ENCODE peak calls at places on chromosomes 13 and 19, in seven cellular contexts. E, T, Q, V, K, H and G are unnamed samples. For H3K4me1 and H3K9me3, the result is how much of the 10 kb centered on the place peaks cover.

GRCh38 chr19:42074513-42075363 is 1.2 kb upstream of the ZNF574 start:
- DNase-seq in E (no peak), T (no peak), Q (no peak), V (no peak), K (peak), H (no peak), G (no peak)

GRCh38 chr13:106212436-106213010 is 322.9 kb downstream of the EFNB2 start:
- DNase-seq in E (no peak), T (no peak), Q (no peak), V (no peak), K (no peak), H (no peak), G (no peak)

GRCh38 chr13:95153647-95154405 is 147.4 kb downstream of the ABCC4 start:
- DNase-seq in E (no peak), T (no peak), Q (peak), V (no peak), K (no peak), H (no peak), G (no peak)

GRCh38 chr13:91212229-91212628 is 135.3 kb upstream of the MIR17HG start:
- DNase-seq in E (no peak), T (no peak), Q (no peak), V (no peak), K (no peak), H (no peak), G (no peak)

GRCh38 chr19:49224856-49225255 is 67.3 kb downstream of the TRPM4 start:
- DNase-seq in E (no peak), T (no peak), Q (peak), V (no peak), K (no peak), H (no peak), G (peak)

GRCh38 chr19:50601407-50602088 is 33.3 kb upstream of the LRRC4B start:
- DNase-seq in E (no peak), T (no peak), Q (no peak), V (no peak), K (no peak), H (no peak), G (no peak)

GRCh38 chr13:35881360-35881759 is 249.8 kb downstream of the DCLK1 start:
- DNase-seq in E (peak), T (no peak), Q (peak), V (no peak), K (no peak), H (no peak), G (no peak)

GRCh38 chr19:47230122-47230920 is 678 bp downstream of the BBC3 start:
- DNase-seq in E (peak), T (peak), Q (peak), V (peak), K (peak), H (peak), G (no peak)

GRCh38 chr19:2186071-2186846 is 22.5 kb downstream of the DOT1L start:
- DNase-seq in E (peak), T (peak), Q (peak), V (peak), K (peak), H (peak), G (no peak)

GRCh38 chr13:64078480-64078936 is 2662.9 kb upstream of the PCDH20 start:
- DNase-seq in E (no peak), T (no peak), Q (no peak), V (no peak), K (no peak), H (no peak), G (no peak)

GRCh38 chr19:1599460-1599846 is 5.8 kb downstream of the UQCR11 start:
- DNase-seq in E (no peak), T (no peak), Q (no peak), V (no peak), K (no peak), H (no peak), G (peak)

GRCh38 chr13:33728271-33729037 is 89.5 kb upstream of the RFC3 start:
- DNase-seq in E (peak), T (no peak), Q (no peak), V (no peak), K (peak), H (no peak), G (no peak)

GRCh38 chr19:38596057-38596981 is 21.4 kb downstream of the MAP4K1 start:
- DNase-seq in E (peak), T (peak), Q (no peak), V (peak), K (no peak), H (no peak), G (no peak)

GRCh38 chr19:47663911-47664771 is 49.1 kb upstream of the EHD2 start:
- DNase-seq in E (peak), T (peak), Q (peak), V (peak), K (peak), H (peak), G (no peak)

GRCh38 chr13:28137556-28137955 is 789 bp upstream of the PAN3 start:
- DNase-seq in E (no peak), T (no peak), Q (no peak), V (no peak), K (no peak), H (no peak), G (no peak)

GRCh38 chr13:69474286-69474685 is 633.3 kb upstream of the ATXN8OS start:
- DNase-seq in E (no peak), T (no peak), Q (peak), V (no peak), K (no peak), H (no peak), G (no peak)

GRCh38 chr19:38944981-38945506 is 14.3 kb downstream of the MRPS12 start:
- DNase-seq in E (no peak), T (no peak), Q (no peak), V (no peak), K (no peak), H (no peak), G (no peak)

GRCh38 chr19:29715695-29716581 is 877 bp upstream of the C19orf12 start:
- DNase-seq in E (no peak), T (no peak), Q (no peak), V (no peak), K (no peak), H (no peak), G (no peak)

GRCh38 chr13:104372128-104372527 is 1305.9 kb upstream of the SLC10A2 start:
- DNase-seq in E (no peak), T (no peak), Q (no peak), V (no peak), K (no peak), H (no peak), G (no peak)

GRCh38 chr19:55654833-55655647 is at the start of gene U2AF2:
- DNase-seq in E (peak), T (peak), Q (peak), V (peak), K (peak), H (peak), G (peak)

GRCh38 chr13:93505104-93505952 is 278.7 kb downstream of the GPC6 start:
- DNase-seq in E (no peak), T (no peak), Q (peak), V (no peak), K (no peak), H (no peak), G (no peak)

GRCh38 chr19:12833747-12834417 is 497 bp downstream of the RTBDN start:
- DNase-seq in E (no peak), T (no peak), Q (no peak), V (peak), K (no peak), H (no peak), G (no peak)

GRCh38 chr13:51134763-51135365 is 23.8 kb upstream of the C13orf42 start:
- DNase-seq in E (no peak), T (no peak), Q (no peak), V (no peak), K (no peak), H (no peak), G (no peak)

GRCh38 chr19:45336696-45337251 is 3.8 kb upstream of the KLC3 start:
- DNase-seq in E (no peak), T (no peak), Q (no peak), V (no peak), K (no peak), H (no peak), G (no peak)

GRCh38 chr19:5588906-5589676 is 21.3 kb upstream of the TINCR start:
- DNase-seq in E (no peak), T (no peak), Q (no peak), V (no peak), K (no peak), H (no peak), G (no peak)

GRCh38 chr13:66634384-66634783 is 595.8 kb downstream of the PCDH9 start:
- DNase-seq in E (no peak), T (no peak), Q (peak), V (no peak), K (no peak), H (no peak), G (no peak)

GRCh38 chr13:98665638-98665995 is 86.9 kb downstream of the SLC15A1 start:
- DNase-seq in E (no peak), T (no peak), Q (peak), V (no peak), K (no peak), H (no peak), G (no peak)

GRCh38 chr19:7360393-7360984 is 11.8 kb downstream of the ARHGEF18 start:
- DNase-seq in E (no peak), T (no peak), Q (peak), V (no peak), K (no peak), H (peak), G (no peak)

GRCh38 chr13:44906758-44907157 is 82.5 kb downstream of the NUFIP1 start:
- DNase-seq in E (no peak), T (peak), Q (peak), V (no peak), K (no peak), H (peak), G (no peak)

GRCh38 chr13:99218969-99219368 is 18.3 kb downstream of the UBAC2 start:
- DNase-seq in E (no peak), T (no peak), Q (no peak), V (no peak), K (no peak), H (no peak), G (no peak)

GRCh38 chr19:54451331-54451871 is 2.4 kb downstream of the LENG8 start:
- DNase-seq in E (no peak), T (no peak), Q (peak), V (no peak), K (no peak), H (no peak), G (no peak)

GRCh38 chr19:10317045-10317856 is 1.4 kb upstream of the FDX2 start:
- DNase-seq in E (no peak), T (no peak), Q (no peak), V (no peak), K (no peak), H (no peak), G (no peak)

GRCh38 chr13:111066544-111066943 is 48.6 kb upstream of the ARHGEF7 start:
- DNase-seq in E (peak), T (no peak), Q (no peak), V (no peak), K (no peak), H (no peak), G (no peak)

GRCh38 chr19:45069056-45069455 is 7.2 kb downstream of the ZNF296 start:
- DNase-seq in E (no peak), T (no peak), Q (peak), V (no peak), K (peak), H (no peak), G (no peak)

GRCh38 chr19:55435020-55435419 is 8.1 kb downstream of the SHISA7 start:
- DNase-seq in E (no peak), T (no peak), Q (no peak), V (no peak), K (no peak), H (no peak), G (no peak)

GRCh38 chr19:2049741-2050348 is 1.2 kb downstream of the MKNK2 start:
- DNase-seq in E (peak), T (peak), Q (peak), V (peak), K (peak), H (peak), G (peak)

GRCh38 chr13:107231941-107232340 is 664.0 kb upstream of the ARGLU1 start:
- DNase-seq in E (no peak), T (no peak), Q (no peak), V (no peak), K (no peak), H (no peak), G (no peak)

GRCh38 chr13:24187185-24187584 is 26.7 kb downstream of the SPATA13 start:
- DNase-seq in E (no peak), T (no peak), Q (peak), V (no peak), K (no peak), H (no peak), G (no peak)

GRCh38 chr19:33390908-33391630 is 17.6 kb downstream of the CEBPG start:
- DNase-seq in E (no peak), T (no peak), Q (no peak), V (no peak), K (no peak), H (no peak), G (peak)

GRCh38 chr19:33393286-33394005 is 19.9 kb downstream of the CEBPG start:
- DNase-seq in E (no peak), T (no peak), Q (no peak), V (no peak), K (no peak), H (peak), G (peak)

GRCh38 chr19:33391631-33392249 is 18.2 kb downstream of the CEBPG start:
- DNase-seq in E (no peak), T (no peak), Q (no peak), V (no peak), K (no peak), H (no peak), G (peak)

GRCh38 chr19:33394006-33394722 is 20.7 kb downstream of the CEBPG start:
- DNase-seq in E (peak), T (peak), Q (peak), V (peak), K (no peak), H (peak), G (peak)

DNA sequence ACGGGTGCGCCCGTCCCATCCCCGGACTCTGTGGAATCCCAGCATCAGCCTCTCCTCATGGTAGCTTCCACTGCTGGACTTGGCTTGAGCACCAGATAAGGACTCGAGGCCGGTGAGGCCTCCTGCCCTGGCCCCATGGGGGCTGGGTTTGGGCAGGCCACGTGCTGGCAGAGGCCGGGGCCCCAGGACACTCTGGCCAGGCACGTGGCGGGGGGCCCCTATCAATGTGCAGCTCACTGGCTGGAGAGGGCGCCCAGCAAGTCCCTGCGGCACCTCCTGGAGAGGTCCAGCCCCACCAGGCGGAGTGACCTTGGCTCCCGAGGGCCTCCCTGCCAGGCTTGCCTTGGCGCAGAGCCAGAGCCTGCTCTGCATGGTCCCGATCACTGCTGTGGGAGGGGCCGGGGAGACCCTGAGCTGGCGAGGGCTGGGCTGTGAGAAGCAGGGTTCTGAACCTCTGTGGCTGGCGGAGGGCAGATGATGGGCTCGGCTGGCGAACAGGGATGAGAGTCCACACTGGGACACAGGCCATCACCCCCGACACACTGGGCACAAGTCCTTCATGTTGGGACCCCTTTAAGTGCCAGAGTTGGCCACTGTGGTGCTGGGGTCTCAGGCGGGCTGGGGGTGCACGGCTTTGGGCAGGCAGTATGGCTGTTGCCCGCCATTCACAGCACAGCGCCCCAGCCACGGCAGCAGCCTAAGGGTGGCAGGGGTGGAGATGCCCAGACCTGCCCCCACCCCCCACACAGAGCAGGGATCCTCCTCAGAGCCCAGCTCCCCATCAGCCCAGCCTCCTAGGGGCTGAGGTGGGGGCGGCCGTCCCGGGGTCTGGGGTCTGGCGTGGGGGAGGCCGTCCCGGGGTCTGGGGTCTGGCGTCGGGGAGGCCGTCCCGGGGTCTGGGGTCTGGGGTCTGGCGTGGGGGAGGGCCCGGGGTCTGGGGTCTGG is 19.1 kb downstream of the CEBPG start:
- DNase-seq in E (no peak), T (no peak), Q (no peak), V (peak), K (no peak), H (peak), G (peak)
- H3K4me1 ChIP-seq in E (under half), T (half or more), Q (under half), V (half or more), K (half or more), H (half or more), G (under half)

DNA sequence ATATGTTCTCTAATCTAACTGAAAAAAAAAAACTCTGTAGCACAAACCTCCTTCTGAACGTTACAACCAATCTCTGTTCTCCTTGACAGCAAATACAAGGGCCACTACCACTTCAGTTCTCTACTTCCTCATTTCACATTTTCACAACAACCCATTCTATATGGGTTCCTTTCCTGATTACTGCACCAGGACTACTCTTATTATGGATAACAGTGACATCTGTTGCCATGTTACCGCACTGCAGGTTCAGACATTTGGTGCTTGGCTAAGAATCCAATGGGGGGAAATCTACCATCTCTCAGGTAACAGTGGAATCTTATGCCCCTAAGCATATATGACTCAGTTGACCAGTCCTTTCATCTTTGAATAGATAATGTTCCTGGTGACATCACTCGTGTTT is 11.6 kb upstream of the FPR3 start:
- DNase-seq in E (no peak), T (no peak), Q (no peak), V (no peak), K (no peak), H (no peak), G (no peak)
- H3K9me3 ChIP-seq in E (under half), T (under half), Q (under half), V (under half), K (under half), H (under half), G (under half)

GRCh38 chr13:49097374-49097773 is 121.7 kb downstream of the FNDC3A start:
- DNase-seq in E (no peak), T (no peak), Q (peak), V (no peak), K (peak), H (no peak), G (no peak)

GRCh38 chr13:49099513-49099877 is 120.6 kb upstream of the MLNR start:
- DNase-seq in E (no peak), T (no peak), Q (no peak), V (no peak), K (no peak), H (no peak), G (no peak)

GRCh38 chr13:49100637-49101570 is 119.2 kb upstream of the MLNR start:
- DNase-seq in E (no peak), T (no peak), Q (no peak), V (no peak), K (no peak), H (no peak), G (no peak)

GRCh38 chr13:49098198-49098597 is 121.9 kb upstream of the MLNR start:
- DNase-seq in E (no peak), T (no peak), Q (peak), V (no peak), K (peak), H (peak), G (no peak)

DNA sequence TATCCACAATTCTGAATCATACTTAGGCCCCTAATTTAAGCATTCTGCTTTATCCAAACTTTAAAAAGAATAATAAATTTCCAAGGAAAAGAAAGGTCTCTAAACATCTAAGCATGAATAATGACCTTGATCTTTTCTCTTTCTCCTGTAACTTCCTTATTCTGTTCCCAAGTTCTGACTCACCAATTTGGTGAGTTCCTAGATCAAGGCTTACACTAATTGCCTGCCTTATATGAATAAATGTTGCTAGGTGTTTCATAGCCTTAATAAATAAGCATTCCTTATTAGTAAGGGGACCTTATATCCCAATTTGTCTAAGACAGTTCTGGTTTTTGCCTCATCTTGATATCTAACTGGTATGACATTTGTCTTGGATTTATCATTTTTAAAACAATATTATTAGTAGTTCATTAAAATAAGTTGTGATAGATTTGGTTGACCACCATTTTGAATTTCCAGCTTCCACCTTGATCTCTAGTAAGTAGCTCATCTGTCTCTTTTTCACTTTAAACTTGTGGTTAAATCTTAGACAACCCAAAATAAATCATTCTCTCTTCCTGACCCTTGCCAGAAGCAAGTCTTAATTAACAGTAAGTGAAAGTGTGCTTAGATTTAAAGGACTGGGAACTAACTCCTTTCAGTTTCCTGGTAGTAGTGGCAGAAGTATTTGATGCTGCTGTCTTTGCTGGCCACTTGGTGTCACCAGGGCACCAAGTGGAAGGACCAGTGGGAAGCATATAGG is 121.2 kb upstream of the MLNR start:
- DNase-seq in E (no peak), T (no peak), Q (peak), V (no peak), K (no peak), H (no peak), G (no peak)
- H3K27ac ChIP-seq in E (peak), T (peak), Q (no peak), V (peak), K (peak), H (peak), G (peak)

GRCh38 chr13:61039302-61039701 is 376.3 kb downstream of the PCDH20 start:
- DNase-seq in E (no peak), T (no peak), Q (no peak), V (no peak), K (no peak), H (no peak), G (no peak)

GRCh38 chr13:61036715-61037114 is 378.9 kb downstream of the PCDH20 start:
- DNase-seq in E (no peak), T (no peak), Q (peak), V (no peak), K (no peak), H (no peak), G (no peak)

GRCh38 chr13:61045197-61045596 is 370.5 kb downstream of the PCDH20 start:
- DNase-seq in E (no peak), T (no peak), Q (no peak), V (no peak), K (no peak), H (no peak), G (no peak)

DNA sequence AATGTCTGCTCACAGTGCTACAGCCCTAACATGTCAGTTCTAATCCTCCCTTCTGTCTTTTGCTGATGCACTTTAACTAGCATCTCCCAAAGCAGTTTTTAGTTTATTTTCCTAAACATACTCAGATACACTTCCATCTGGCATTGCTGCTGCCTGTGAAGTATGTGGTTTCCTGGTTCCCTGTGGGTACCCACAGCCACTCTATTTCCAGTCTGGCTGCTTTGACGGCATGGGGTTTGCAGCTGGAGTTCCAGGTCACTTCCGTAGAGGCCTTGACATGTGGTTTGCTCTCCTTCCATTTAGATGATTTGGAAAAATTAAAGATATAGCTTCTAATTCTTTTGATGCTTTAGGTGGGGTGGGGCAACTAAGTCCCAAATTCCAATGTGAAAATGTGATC is 375.5 kb downstream of the PCDH20 start:
- DNase-seq in E (no peak), T (no peak), Q (peak), V (no peak), K (no peak), H (no peak), G (no peak)
- H3K4me1 ChIP-seq in E (under half), T (under half), Q (under half), V (under half), K (under half), H (under half), G (under half)